ENCODE peak calls at places on chromosomes 16 and 17, in nine cellular contexts. W is AG20443, D is hypothalamus, E is Peyer's patch, R is AML-193, G is WTC11, P is T-cell, Z is H9, U is neural progenitor cell. S is an unnamed sample.
A peak's percentile ranks its signal among the peaks of the same experiment; 100 is the strongest.

GRCh38 chr17:19343671-19344151 is 18.8 kb downstream of the B9D1 start:
- DNase-seq in W (no peak), D (no peak), E (peak; percentile 39), R (no peak), G (peak; percentile 23), P (no peak), Z (peak; percentile 41), U (no peak), S (no peak)

GRCh38 chr17:48054238-48055185 is 6.4 kb downstream of the NFE2L1 start:
- DNase-seq in W (peak; percentile 65), D (peak; percentile 78), E (no peak), R (no peak), G (peak; percentile 96), P (no peak), Z (peak; percentile 100), U (peak; percentile 99), S (peak; percentile 75)

GRCh38 chr17:45160505-45161287 is 979 bp upstream of the HEXIM2 start:
- DNase-seq in W (peak; percentile 63), D (peak; percentile 37), E (peak; percentile 81), R (peak; percentile 36), G (peak; percentile 89), P (peak; percentile 44), Z (peak; percentile 95), U (peak; percentile 95), S (peak; percentile 88)

GRCh38 chr17:78289802-78290363 is 58.5 kb downstream of the TMEM235 start:
- DNase-seq in W (peak; percentile 90), D (peak; percentile 40), E (peak; percentile 75), R (peak; percentile 91), G (peak; percentile 78), P (peak; percentile 74), Z (peak; percentile 91), U (peak; percentile 89), S (peak; percentile 91)

GRCh38 chr16:51763072-51763658 is 612.1 kb upstream of the SALL1 start:
- DNase-seq in W (no peak), D (no peak), E (no peak), R (no peak), G (peak; percentile 46), P (no peak), Z (peak; percentile 60), U (peak; percentile 91), S (no peak)

GRCh38 chr17:27526603-27527002 is 70.4 kb downstream of the KSR1 start:
- DNase-seq in W (peak; percentile 66), D (no peak), E (no peak), R (peak; percentile 39), G (peak; percentile 42), P (no peak), Z (peak; percentile 67), U (peak; percentile 44), S (no peak)

GRCh38 chr17:44043326-44043725 is 23.1 kb downstream of the LSM12 start:
- DNase-seq in W (peak; percentile 40), D (no peak), E (no peak), R (no peak), G (no peak), P (no peak), Z (no peak), U (no peak), S (no peak)

GRCh38 chr16:79651363-79651762 is 50.8 kb upstream of the MAF start:
- DNase-seq in W (peak; percentile 37), D (peak; percentile 79), E (no peak), R (no peak), G (no peak), P (no peak), Z (no peak), U (no peak), S (no peak)

GRCh38 chr16:84724619-84725307 is 25.0 kb downstream of the USP10 start:
- DNase-seq in W (no peak), D (no peak), E (no peak), R (no peak), G (no peak), P (no peak), Z (no peak), U (no peak), S (no peak)

GRCh38 chr17:57405486-57406072 is 149.3 kb downstream of the MSI2 start:
- DNase-seq in W (no peak), D (no peak), E (no peak), R (no peak), G (no peak), P (no peak), Z (no peak), U (peak; percentile 19), S (no peak)

GRCh38 chr17:78736526-78737079 is 45.5 kb downstream of the CYTH1 start:
- DNase-seq in W (no peak), D (no peak), E (peak; percentile 91), R (peak; percentile 87), G (peak; percentile 32), P (peak; percentile 67), Z (peak; percentile 91), U (no peak), S (peak; percentile 74)

GRCh38 chr16:30741461-30741914 is 6.7 kb upstream of the PHKG2 start:
- DNase-seq in W (peak; percentile 82), D (no peak), E (peak; percentile 74), R (no peak), G (no peak), P (no peak), Z (peak; percentile 63), U (no peak), S (no peak)

GRCh38 chr17:40532520-40533253 is 31.3 kb upstream of the TNS4 start:
- DNase-seq in W (no peak), D (no peak), E (peak; percentile 45), R (no peak), G (peak; percentile 0), P (no peak), Z (no peak), U (no peak), S (no peak)

GRCh38 chr17:348692-349425 is 3.7 kb downstream of the RPH3AL start:
- DNase-seq in W (no peak), D (no peak), E (peak; percentile 66), R (no peak), G (no peak), P (no peak), Z (peak; percentile 29), U (peak; percentile 47), S (no peak)

GRCh38 chr17:19273731-19274130 is 36.6 kb downstream of the EPN2 start:
- DNase-seq in W (no peak), D (no peak), E (no peak), R (no peak), G (no peak), P (no peak), Z (no peak), U (no peak), S (no peak)

GRCh38 chr17:33668516-33668915 is 375.4 kb upstream of the ASIC2 start:
- DNase-seq in W (no peak), D (no peak), E (no peak), R (no peak), G (no peak), P (no peak), Z (no peak), U (no peak), S (no peak)

GRCh38 chr16:25038239-25038954 is 23.2 kb upstream of the ARHGAP17 start:
- DNase-seq in W (no peak), D (no peak), E (no peak), R (no peak), G (no peak), P (no peak), Z (no peak), U (no peak), S (no peak)

GRCh38 chr17:9291912-9292562 is 270.7 kb downstream of the NTN1 start:
- DNase-seq in W (peak; percentile 67), D (no peak), E (peak; percentile 50), R (no peak), G (peak; percentile 49), P (no peak), Z (peak; percentile 54), U (peak; percentile 44), S (peak; percentile 43)

GRCh38 chr16:89166696-89167424 is 4.7 kb upstream of the CDH15 start:
- DNase-seq in W (no peak), D (no peak), E (no peak), R (no peak), G (no peak), P (no peak), Z (no peak), U (no peak), S (no peak)

GRCh38 chr17:59669411-59669810 is 37.8 kb downstream of the PTRH2 start:
- DNase-seq in W (no peak), D (no peak), E (no peak), R (no peak), G (no peak), P (no peak), Z (no peak), U (no peak), S (no peak)

GRCh38 chr17:73290399-73291259 is 21.2 kb downstream of the CDC42EP4 start:
- DNase-seq in W (no peak), D (no peak), E (no peak), R (peak; percentile 4), G (no peak), P (no peak), Z (peak; percentile 27), U (no peak), S (no peak)

GRCh38 chr17:66304304-66305174 is 2.1 kb downstream of the PRKCA start:
- DNase-seq in W (no peak), D (no peak), E (peak; percentile 56), R (peak; percentile 59), G (peak; percentile 52), P (no peak), Z (peak; percentile 90), U (peak; percentile 64), S (no peak)

GRCh38 chr17:81387235-81388060 is 7.8 kb upstream of the BAHCC1 start:
- DNase-seq in W (peak; percentile 78), D (no peak), E (peak; percentile 82), R (no peak), G (no peak), P (no peak), Z (no peak), U (peak; percentile 86), S (peak; percentile 78)

GRCh38 chr17:4968166-4968915 is 724 bp upstream of the SPAG7 start:
- DNase-seq in W (no peak), D (no peak), E (no peak), R (no peak), G (peak; percentile 36), P (peak; percentile 23), Z (peak; percentile 91), U (peak; percentile 90), S (no peak)

GRCh38 chr16:49832177-49832576 is 23.7 kb downstream of the ZNF423 start:
- DNase-seq in W (no peak), D (no peak), E (no peak), R (no peak), G (no peak), P (no peak), Z (no peak), U (no peak), S (no peak)

GRCh38 chr16:52721331-52721730 is 174.4 kb upstream of the TOX3 start:
- DNase-seq in W (no peak), D (no peak), E (no peak), R (no peak), G (no peak), P (no peak), Z (no peak), U (no peak), S (no peak)

GRCh38 chr17:40598021-40598927 is 33.0 kb upstream of the CCR7 start:
- DNase-seq in W (no peak), D (no peak), E (no peak), R (no peak), G (no peak), P (peak; percentile 43), Z (no peak), U (no peak), S (no peak)

GRCh38 chr17:44466339-44466738 is 36.9 kb downstream of the GPATCH8 start:
- DNase-seq in W (no peak), D (no peak), E (no peak), R (no peak), G (no peak), P (no peak), Z (no peak), U (no peak), S (no peak)

GRCh38 chr17:78875738-78876597 is 27.0 kb downstream of the CEP295NL start:
- DNase-seq in W (no peak), D (peak; percentile 55), E (no peak), R (peak; percentile 20), G (no peak), P (no peak), Z (no peak), U (no peak), S (peak; percentile 35)

GRCh38 chr16:50153648-50154368 is 702 bp downstream of the TENT4B start:
- DNase-seq in W (peak; percentile 48), D (no peak), E (no peak), R (no peak), G (peak; percentile 32), P (peak; percentile 23), Z (no peak), U (peak; percentile 46), S (peak; percentile 60)

GRCh38 chr17:75439287-75439686 is 17.1 kb upstream of the TMEM94 start:
- DNase-seq in W (no peak), D (no peak), E (no peak), R (no peak), G (no peak), P (no peak), Z (no peak), U (no peak), S (no peak)